ENCODE peak calls at places on chromosome 6, in five cellular contexts. V is GM13976, Y is cardiac fibroblast, U is tibial nerve, L is WERI-Rb-1. Q is an unnamed sample.
A peak's percentile ranks its signal among the peaks of the same experiment; 100 is the strongest.

GRCh38 chr6:169654590-169655391 is 47.0 kb downstream of the WDR27 start:
- DNase-seq in L (peak; percentile 68), U (peak; percentile 63), V (peak; percentile 78), Y (peak; percentile 76), Q (peak; percentile 49)

GRCh38 chr6:41446907-41447545 is 99.2 kb upstream of the FOXP4 start:
- DNase-seq in L (no peak), U (no peak), Y (no peak), V (no peak), Q (no peak)

GRCh38 chr6:16494781-16495180 is 256.4 kb downstream of the GMPR start:
- DNase-seq in V (no peak), U (no peak), L (no peak), Y (no peak), Q (no peak)

GRCh38 chr6:89793586-89793985 is 26.0 kb downstream of the MDN1 start:
- DNase-seq in L (no peak), V (no peak), Y (no peak), U (no peak), Q (no peak)

GRCh38 chr6:168207421-168208175 is 112.0 kb downstream of the DACT2 start:
- DNase-seq in Y (no peak), V (no peak), U (no peak), L (no peak), Q (no peak)

GRCh38 chr6:168097221-168097620 is 18.2 kb upstream of the FRMD1 start:
- DNase-seq in U (no peak), L (no peak), Y (no peak), V (no peak), Q (no peak)

GRCh38 chr6:4973972-4974885 is 29.6 kb downstream of the RPP40 start:
- DNase-seq in Y (peak; percentile 10), V (no peak), U (peak; percentile 19), L (peak; percentile 56), Q (no peak)

GRCh38 chr6:21992178-21992967 is 304.5 kb downstream of the PRL start:
- DNase-seq in V (no peak), U (no peak), L (peak; percentile 84), Y (peak; percentile 74), Q (no peak)

GRCh38 chr6:10847684-10848083 is 9.3 kb upstream of the MAK start:
- DNase-seq in Y (peak; percentile 9), L (no peak), V (no peak), U (no peak), Q (no peak)

GRCh38 chr6:161353208-161353613 is 79.3 kb upstream of the AGPAT4 start:
- DNase-seq in L (peak; percentile 57), U (no peak), Y (peak; percentile 35), V (no peak), Q (no peak)
- TF ChIP-seq CTCF in L (peak; percentile 56), U (peak; percentile 30), Y (peak; percentile 26), V (no peak), Q (no peak)

GRCh38 chr6:129733290-129733689 is 23.3 kb upstream of the ARHGAP18 start:
- DNase-seq in Y (no peak), V (no peak), L (no peak), U (no peak), Q (no peak)
- TF ChIP-seq CTCF in Y (no peak), V (no peak), L (no peak), U (no peak), Q (no peak)

GRCh38 chr6:7726416-7727149 is 684 bp downstream of the BMP6 start:
- DNase-seq in L (peak; percentile 40), U (no peak), V (no peak), Y (peak; percentile 24), Q (peak; percentile 22)

GRCh38 chr6:7727951-7728854 is 2.3 kb downstream of the BMP6 start:
- DNase-seq in L (peak; percentile 35), Y (peak; percentile 57), V (peak; percentile 59), U (no peak), Q (peak; percentile 1)

GRCh38 chr6:7725849-7726415 is at the start of gene BMP6:
- DNase-seq in L (peak; percentile 97), U (peak; percentile 71), Y (peak; percentile 90), V (peak; percentile 89), Q (peak; percentile 82)

GRCh38 chr6:7728855-7729590 is 3.1 kb downstream of the BMP6 start:
- DNase-seq in V (no peak), Y (peak; percentile 27), L (no peak), U (no peak), Q (no peak)

GRCh38 chr6:7727150-7727950 is 1.5 kb downstream of the BMP6 start:
- DNase-seq in V (peak; percentile 54), L (peak; percentile 45), Y (peak; percentile 31), U (no peak), Q (peak; percentile 6)
- TF ChIP-seq CTCF in V (no peak), L (peak; percentile 18), Y (no peak), U (no peak), Q (no peak)

DNA sequence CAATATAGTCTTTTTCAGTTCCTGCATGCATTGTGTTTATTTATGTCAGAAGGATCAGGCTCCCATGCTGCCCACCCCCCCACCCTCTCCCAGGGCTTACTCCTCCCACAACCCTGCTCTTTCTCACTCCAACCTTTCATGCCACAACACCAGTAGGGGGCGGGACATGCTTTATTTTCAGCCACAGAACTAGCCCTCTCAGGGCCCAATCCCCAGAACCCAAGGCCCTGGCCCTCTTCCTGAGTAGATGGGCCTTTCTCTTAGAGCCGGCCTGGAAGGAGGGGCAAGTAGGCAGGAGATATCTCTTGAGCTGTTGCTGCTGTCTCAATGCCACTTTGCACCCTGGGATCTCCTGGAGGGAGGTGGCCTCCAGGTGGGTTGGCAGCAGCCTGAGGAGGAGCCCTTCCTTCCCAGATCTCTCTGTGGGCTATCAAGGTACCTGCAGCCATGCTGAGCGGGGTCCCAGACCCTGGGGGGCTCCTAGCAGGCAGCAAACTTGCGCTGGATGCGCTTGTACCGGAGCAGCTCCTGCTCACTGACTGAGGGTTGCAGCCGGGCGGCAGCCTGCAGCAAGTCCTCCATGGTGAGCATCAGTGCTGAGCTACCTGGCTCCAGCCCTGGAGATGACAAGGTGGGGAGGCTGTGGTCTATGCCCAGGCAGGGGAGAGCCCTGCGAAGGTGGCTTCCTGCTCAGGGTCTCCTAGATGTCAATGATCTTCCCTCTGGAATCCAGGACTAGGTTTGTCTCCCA is 3.5 kb downstream of the GNMT start:
- DNase-seq in Y (peak; percentile 63), V (peak; percentile 60), L (peak; percentile 96), U (no peak), Q (peak; percentile 62)
- TF ChIP-seq CTCF in Y (peak; percentile 37), V (peak; percentile 22), L (peak; percentile 74), U (no peak), Q (no peak)

GRCh38 chr6:40413231-40413755 is 173.9 kb downstream of the LRFN2 start:
- DNase-seq in Y (no peak), U (no peak), L (peak; percentile 54), V (no peak), Q (no peak)
- TF ChIP-seq CTCF in Y (no peak), U (no peak), L (no peak), V (no peak), Q (no peak)

GRCh38 chr6:51644426-51644825 is 443.0 kb downstream of the PKHD1 start:
- DNase-seq in L (no peak), V (no peak), U (no peak), Y (no peak), Q (no peak)

GRCh38 chr6:51640016-51640415 is 447.4 kb downstream of the PKHD1 start:
- DNase-seq in U (no peak), L (no peak), Y (no peak), V (no peak), Q (no peak)
- TF ChIP-seq CTCF in U (no peak), L (no peak), Y (no peak), V (no peak), Q (no peak)